ENCODE peak calls at places on chromosomes 13 and 19, in nine cellular contexts. One of them, this sample, is unnamed.
A peak's percentile ranks its signal among the peaks of the same experiment; 100 is the strongest.

GRCh38 chr13:51370116-51370515 is 30.6 kb downstream of the SERPINE3 start:
- DNase-seq in mammary epithelial cell: no peak
- DNase-seq in cardiac muscle cell: peak; percentile 80
- DNase-seq in psoas muscle: no peak
- DNase-seq in GM23338: no peak
- DNase-seq in fibroblast of lung: peak; percentile 68
- DNase-seq in naive thymus-derived CD4-positive, alpha-beta T cell: no peak
- DNase-seq in ovary: no peak
- DNase-seq in heart right ventricle: no peak
- DNase-seq in this sample: no peak

GRCh38 chr19:30064021-30064699 is 122.1 kb downstream of the URI1 start:
- DNase-seq in mammary epithelial cell: no peak
- DNase-seq in cardiac muscle cell: no peak
- DNase-seq in psoas muscle: no peak
- DNase-seq in GM23338: no peak
- DNase-seq in fibroblast of lung: no peak
- DNase-seq in naive thymus-derived CD4-positive, alpha-beta T cell: no peak
- DNase-seq in ovary: no peak
- DNase-seq in heart right ventricle: no peak
- DNase-seq in this sample: no peak

GRCh38 chr13:94858856-94859811 is 146.8 kb upstream of the SOX21 start:
- DNase-seq in mammary epithelial cell: no peak
- DNase-seq in cardiac muscle cell: peak; percentile 87
- DNase-seq in psoas muscle: peak; percentile 44
- DNase-seq in GM23338: peak; percentile 13
- DNase-seq in fibroblast of lung: peak; percentile 30
- DNase-seq in naive thymus-derived CD4-positive, alpha-beta T cell: no peak
- DNase-seq in ovary: peak; percentile 75
- DNase-seq in heart right ventricle: peak; percentile 59
- DNase-seq in this sample: peak; percentile 67

GRCh38 chr13:47594833-47595232 is 406.2 kb downstream of the SUCLA2 start:
- DNase-seq in mammary epithelial cell: peak; percentile 33
- DNase-seq in cardiac muscle cell: peak; percentile 25
- DNase-seq in psoas muscle: no peak
- DNase-seq in GM23338: peak; percentile 41
- DNase-seq in fibroblast of lung: peak; percentile 7
- DNase-seq in naive thymus-derived CD4-positive, alpha-beta T cell: no peak
- DNase-seq in ovary: no peak
- DNase-seq in heart right ventricle: no peak
- DNase-seq in this sample: no peak

GRCh38 chr13:79989251-79989661 is 351.7 kb downstream of the SPRY2 start:
- DNase-seq in mammary epithelial cell: peak; percentile 85
- DNase-seq in cardiac muscle cell: no peak
- DNase-seq in psoas muscle: no peak
- DNase-seq in GM23338: no peak
- DNase-seq in fibroblast of lung: no peak
- DNase-seq in naive thymus-derived CD4-positive, alpha-beta T cell: no peak
- DNase-seq in ovary: no peak
- DNase-seq in heart right ventricle: no peak
- DNase-seq in this sample: no peak

GRCh38 chr19:35509018-35509652 is 4.3 kb downstream of the DMKN start:
- DNase-seq in mammary epithelial cell: peak; percentile 79
- DNase-seq in cardiac muscle cell: no peak
- DNase-seq in psoas muscle: no peak
- DNase-seq in GM23338: peak; percentile 78
- DNase-seq in fibroblast of lung: no peak
- DNase-seq in naive thymus-derived CD4-positive, alpha-beta T cell: peak; percentile 13
- DNase-seq in ovary: peak; percentile 61
- DNase-seq in heart right ventricle: no peak
- DNase-seq in this sample: peak; percentile 75

GRCh38 chr19:55319786-55320185 is 5.4 kb downstream of the TMEM150B start:
- DNase-seq in mammary epithelial cell: no peak
- DNase-seq in cardiac muscle cell: peak; percentile 79
- DNase-seq in psoas muscle: peak; percentile 43
- DNase-seq in GM23338: peak; percentile 97
- DNase-seq in fibroblast of lung: peak; percentile 35
- DNase-seq in naive thymus-derived CD4-positive, alpha-beta T cell: no peak
- DNase-seq in ovary: no peak
- DNase-seq in heart right ventricle: peak; percentile 55
- DNase-seq in this sample: no peak

GRCh38 chr19:46730187-46730586 is 13.3 kb upstream of the PRKD2 start:
- DNase-seq in mammary epithelial cell: no peak
- DNase-seq in cardiac muscle cell: no peak
- DNase-seq in psoas muscle: no peak
- DNase-seq in GM23338: no peak
- DNase-seq in fibroblast of lung: no peak
- DNase-seq in naive thymus-derived CD4-positive, alpha-beta T cell: no peak
- DNase-seq in ovary: no peak
- DNase-seq in heart right ventricle: no peak
- DNase-seq in this sample: no peak

GRCh38 chr13:70104481-70104880 is 3.1 kb upstream of the ATXN8OS start:
- DNase-seq in mammary epithelial cell: no peak
- DNase-seq in cardiac muscle cell: no peak
- DNase-seq in psoas muscle: no peak
- DNase-seq in GM23338: no peak
- DNase-seq in fibroblast of lung: no peak
- DNase-seq in naive thymus-derived CD4-positive, alpha-beta T cell: no peak
- DNase-seq in ovary: no peak
- DNase-seq in heart right ventricle: no peak
- DNase-seq in this sample: no peak

GRCh38 chr19:58559275-58560006 is 1.0 kb upstream of the UBE2M start:
- DNase-seq in mammary epithelial cell: peak; percentile 77
- DNase-seq in cardiac muscle cell: peak; percentile 95
- DNase-seq in psoas muscle: peak; percentile 94
- DNase-seq in GM23338: peak; percentile 96
- DNase-seq in fibroblast of lung: peak; percentile 92
- DNase-seq in naive thymus-derived CD4-positive, alpha-beta T cell: no peak
- DNase-seq in ovary: peak; percentile 94
- DNase-seq in heart right ventricle: peak; percentile 90
- DNase-seq in this sample: peak; percentile 95

GRCh38 chr19:33953592-33953991 is 156.9 kb downstream of the KCTD15 start:
- DNase-seq in mammary epithelial cell: no peak
- DNase-seq in cardiac muscle cell: no peak
- DNase-seq in psoas muscle: no peak
- DNase-seq in GM23338: peak; percentile 25
- DNase-seq in fibroblast of lung: no peak
- DNase-seq in naive thymus-derived CD4-positive, alpha-beta T cell: no peak
- DNase-seq in ovary: no peak
- DNase-seq in heart right ventricle: no peak
- DNase-seq in this sample: no peak

GRCh38 chr13:30870049-30870884 is 35.8 kb upstream of the MEDAG start:
- DNase-seq in mammary epithelial cell: peak; percentile 86
- DNase-seq in cardiac muscle cell: peak; percentile 99
- DNase-seq in psoas muscle: peak; percentile 91
- DNase-seq in GM23338: peak; percentile 82
- DNase-seq in fibroblast of lung: peak; percentile 99
- DNase-seq in naive thymus-derived CD4-positive, alpha-beta T cell: no peak
- DNase-seq in ovary: peak; percentile 92
- DNase-seq in heart right ventricle: peak; percentile 77
- DNase-seq in this sample: no peak

GRCh38 chr19:17806945-17807344 is 12.0 kb downstream of the B3GNT3 start:
- DNase-seq in mammary epithelial cell: no peak
- DNase-seq in cardiac muscle cell: no peak
- DNase-seq in psoas muscle: no peak
- DNase-seq in GM23338: no peak
- DNase-seq in fibroblast of lung: no peak
- DNase-seq in naive thymus-derived CD4-positive, alpha-beta T cell: no peak
- DNase-seq in ovary: no peak
- DNase-seq in heart right ventricle: no peak
- DNase-seq in this sample: no peak

GRCh38 chr13:50344717-50345116 is 329.5 kb downstream of the KCNRG start:
- DNase-seq in mammary epithelial cell: no peak
- DNase-seq in cardiac muscle cell: no peak
- DNase-seq in psoas muscle: no peak
- DNase-seq in GM23338: no peak
- DNase-seq in fibroblast of lung: no peak
- DNase-seq in naive thymus-derived CD4-positive, alpha-beta T cell: no peak
- DNase-seq in ovary: no peak
- DNase-seq in heart right ventricle: no peak
- DNase-seq in this sample: no peak

GRCh38 chr13:30829145-30829544 is 76.9 kb upstream of the MEDAG start:
- DNase-seq in mammary epithelial cell: peak; percentile 98
- DNase-seq in cardiac muscle cell: peak; percentile 38
- DNase-seq in psoas muscle: no peak
- DNase-seq in GM23338: no peak
- DNase-seq in fibroblast of lung: no peak
- DNase-seq in naive thymus-derived CD4-positive, alpha-beta T cell: no peak
- DNase-seq in ovary: no peak
- DNase-seq in heart right ventricle: no peak
- DNase-seq in this sample: no peak

DNA sequence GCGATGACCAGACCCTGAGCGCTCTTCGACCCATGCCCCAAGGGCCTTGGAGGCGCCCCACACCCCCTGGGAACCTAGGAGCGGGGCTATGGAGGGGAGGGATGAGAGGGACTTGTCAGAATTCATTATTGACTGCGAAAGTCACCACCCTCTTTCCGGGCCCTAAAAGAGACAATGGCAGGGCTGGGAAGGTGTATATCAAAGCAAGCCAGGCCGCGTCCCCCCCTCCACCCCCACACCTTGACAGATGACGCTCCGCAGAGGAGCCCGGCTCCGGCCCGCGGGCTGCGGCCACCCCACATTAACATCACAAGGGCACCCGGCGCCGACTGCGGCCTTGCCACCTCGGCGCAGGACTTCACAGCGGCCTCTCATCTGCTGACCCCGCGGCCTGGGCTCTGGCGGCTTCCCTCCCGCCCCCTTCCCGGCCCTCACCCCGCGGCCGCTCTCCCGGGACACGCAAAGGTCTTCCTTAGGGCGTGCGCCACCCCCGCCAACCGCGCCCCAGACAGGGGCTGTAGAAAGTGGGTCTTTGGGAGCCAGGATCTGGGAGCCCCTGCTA is 2.4 kb downstream of the CDX2 start:
- DNase-seq in mammary epithelial cell: no peak
- DNase-seq in cardiac muscle cell: no peak
- DNase-seq in psoas muscle: no peak
- DNase-seq in GM23338: peak; percentile 82
- DNase-seq in fibroblast of lung: no peak
- DNase-seq in naive thymus-derived CD4-positive, alpha-beta T cell: no peak
- DNase-seq in ovary: no peak
- DNase-seq in heart right ventricle: no peak
- DNase-seq in this sample: no peak
- H3K27me3 ChIP-seq in mammary epithelial cell: peaks cover 64% of the 10 kb centered on the region
- H3K27me3 ChIP-seq in cardiac muscle cell: peaks cover 100% of the 10 kb centered on the region
- H3K27me3 ChIP-seq in psoas muscle: peaks cover 54% of the 10 kb centered on the region
- H3K27me3 ChIP-seq in GM23338: peaks cover 100% of the 10 kb centered on the region
- H3K27me3 ChIP-seq in fibroblast of lung: peaks cover 68% of the 10 kb centered on the region
- H3K27me3 ChIP-seq in naive thymus-derived CD4-positive, alpha-beta T cell: peaks cover 13% of the 10 kb centered on the region
- H3K27me3 ChIP-seq in ovary: no peaks in the 10 kb centered on the region
- H3K27me3 ChIP-seq in heart right ventricle: peaks cover 95% of the 10 kb centered on the region
- H3K27me3 ChIP-seq in this sample: peaks cover 96% of the 10 kb centered on the region

GRCh38 chr13:40509876-40510275 is 156.6 kb downstream of the FOXO1 start:
- DNase-seq in mammary epithelial cell: no peak
- DNase-seq in cardiac muscle cell: peak; percentile 46
- DNase-seq in psoas muscle: no peak
- DNase-seq in GM23338: no peak
- DNase-seq in fibroblast of lung: peak; percentile 18
- DNase-seq in naive thymus-derived CD4-positive, alpha-beta T cell: no peak
- DNase-seq in ovary: no peak
- DNase-seq in heart right ventricle: no peak
- DNase-seq in this sample: no peak
- H3K27ac ChIP-seq in mammary epithelial cell: no peak overlapping the region
- H3K27ac ChIP-seq in cardiac muscle cell: no peak overlapping the region
- H3K27ac ChIP-seq in psoas muscle: no peak overlapping the region
- H3K27ac ChIP-seq in GM23338: no peak overlapping the region
- H3K27ac ChIP-seq in fibroblast of lung: no peak overlapping the region
- H3K27ac ChIP-seq in naive thymus-derived CD4-positive, alpha-beta T cell: no peak overlapping the region
- H3K27ac ChIP-seq in ovary: no peak overlapping the region
- H3K27ac ChIP-seq in heart right ventricle: no peak overlapping the region
- H3K27ac ChIP-seq in this sample: no peak overlapping the region

GRCh38 chr13:112562786-112563383 is 25.1 kb downstream of the TUBGCP3 start:
- DNase-seq in mammary epithelial cell: no peak
- DNase-seq in cardiac muscle cell: no peak
- DNase-seq in psoas muscle: no peak
- DNase-seq in GM23338: no peak
- DNase-seq in fibroblast of lung: no peak
- DNase-seq in naive thymus-derived CD4-positive, alpha-beta T cell: no peak
- DNase-seq in ovary: no peak
- DNase-seq in heart right ventricle: no peak
- DNase-seq in this sample: no peak

GRCh38 chr13:112556600-112556999 is 31.4 kb downstream of the TUBGCP3 start:
- DNase-seq in mammary epithelial cell: no peak
- DNase-seq in cardiac muscle cell: no peak
- DNase-seq in psoas muscle: no peak
- DNase-seq in GM23338: no peak
- DNase-seq in fibroblast of lung: no peak
- DNase-seq in naive thymus-derived CD4-positive, alpha-beta T cell: no peak
- DNase-seq in ovary: no peak
- DNase-seq in heart right ventricle: no peak
- DNase-seq in this sample: no peak

GRCh38 chr13:112561478-112561877 is 26.5 kb downstream of the TUBGCP3 start:
- DNase-seq in mammary epithelial cell: no peak
- DNase-seq in cardiac muscle cell: no peak
- DNase-seq in psoas muscle: no peak
- DNase-seq in GM23338: no peak
- DNase-seq in fibroblast of lung: no peak
- DNase-seq in naive thymus-derived CD4-positive, alpha-beta T cell: no peak
- DNase-seq in ovary: no peak
- DNase-seq in heart right ventricle: no peak
- DNase-seq in this sample: no peak

GRCh38 chr13:112562254-112562653 is 25.7 kb downstream of the TUBGCP3 start:
- DNase-seq in mammary epithelial cell: no peak
- DNase-seq in cardiac muscle cell: no peak
- DNase-seq in psoas muscle: no peak
- DNase-seq in GM23338: no peak
- DNase-seq in fibroblast of lung: no peak
- DNase-seq in naive thymus-derived CD4-positive, alpha-beta T cell: no peak
- DNase-seq in ovary: no peak
- DNase-seq in heart right ventricle: no peak
- DNase-seq in this sample: no peak

GRCh38 chr13:112558696-112559418 is 29.1 kb downstream of the TUBGCP3 start:
- DNase-seq in mammary epithelial cell: no peak
- DNase-seq in cardiac muscle cell: no peak
- DNase-seq in psoas muscle: no peak
- DNase-seq in GM23338: no peak
- DNase-seq in fibroblast of lung: no peak
- DNase-seq in naive thymus-derived CD4-positive, alpha-beta T cell: no peak
- DNase-seq in ovary: no peak
- DNase-seq in heart right ventricle: no peak
- DNase-seq in this sample: no peak
- H3K36me3 ChIP-seq in mammary epithelial cell: peaks cover 14% of the 10 kb centered on the region
- H3K36me3 ChIP-seq in cardiac muscle cell: peaks cover 17% of the 10 kb centered on the region
- H3K36me3 ChIP-seq in psoas muscle: peaks cover 4% of the 10 kb centered on the region
- H3K36me3 ChIP-seq in GM23338: peaks cover 19% of the 10 kb centered on the region
- H3K36me3 ChIP-seq in fibroblast of lung: peaks cover 15% of the 10 kb centered on the region
- H3K36me3 ChIP-seq in naive thymus-derived CD4-positive, alpha-beta T cell: peaks cover 24% of the 10 kb centered on the region
- H3K36me3 ChIP-seq in ovary: no peaks in the 10 kb centered on the region
- H3K36me3 ChIP-seq in heart right ventricle: peaks cover 32% of the 10 kb centered on the region
- H3K36me3 ChIP-seq in this sample: peaks cover 70% of the 10 kb centered on the region

GRCh38 chr19:10321874-10322835 is 6.3 kb upstream of the FDX2 start:
- DNase-seq in mammary epithelial cell: no peak
- DNase-seq in cardiac muscle cell: no peak
- DNase-seq in psoas muscle: no peak
- DNase-seq in GM23338: no peak
- DNase-seq in fibroblast of lung: no peak
- DNase-seq in naive thymus-derived CD4-positive, alpha-beta T cell: no peak
- DNase-seq in ovary: no peak
- DNase-seq in heart right ventricle: no peak
- DNase-seq in this sample: no peak
- H3K27me3 ChIP-seq in mammary epithelial cell: no peaks in the 10 kb centered on the region
- H3K27me3 ChIP-seq in cardiac muscle cell: no peaks in the 10 kb centered on the region
- H3K27me3 ChIP-seq in psoas muscle: no peaks in the 10 kb centered on the region
- H3K27me3 ChIP-seq in GM23338: no peaks in the 10 kb centered on the region
- H3K27me3 ChIP-seq in fibroblast of lung: no peaks in the 10 kb centered on the region
- H3K27me3 ChIP-seq in naive thymus-derived CD4-positive, alpha-beta T cell: no peaks in the 10 kb centered on the region
- H3K27me3 ChIP-seq in ovary: no peaks in the 10 kb centered on the region
- H3K27me3 ChIP-seq in heart right ventricle: no peaks in the 10 kb centered on the region
- H3K27me3 ChIP-seq in this sample: no peaks in the 10 kb centered on the region

GRCh38 chr19:1073063-1073955 is 6.3 kb downstream of the ARHGAP45 start:
- DNase-seq in mammary epithelial cell: no peak
- DNase-seq in cardiac muscle cell: no peak
- DNase-seq in psoas muscle: no peak
- DNase-seq in GM23338: no peak
- DNase-seq in fibroblast of lung: no peak
- DNase-seq in naive thymus-derived CD4-positive, alpha-beta T cell: no peak
- DNase-seq in ovary: no peak
- DNase-seq in heart right ventricle: no peak
- DNase-seq in this sample: no peak
- H3K27ac ChIP-seq in mammary epithelial cell: no peak overlapping the region
- H3K27ac ChIP-seq in cardiac muscle cell: no peak overlapping the region
- H3K27ac ChIP-seq in psoas muscle: no peak overlapping the region
- H3K27ac ChIP-seq in GM23338: no peak overlapping the region
- H3K27ac ChIP-seq in fibroblast of lung: no peak overlapping the region
- H3K27ac ChIP-seq in naive thymus-derived CD4-positive, alpha-beta T cell: peak overlapping the region; percentile 61
- H3K27ac ChIP-seq in ovary: no peak overlapping the region
- H3K27ac ChIP-seq in heart right ventricle: no peak overlapping the region
- H3K27ac ChIP-seq in this sample: peak overlapping the region; percentile 28

This sample was measured in left lung.